ENCODE peak calls at places on chromosomes 3 and 15, in nine cellular contexts. One of them, this sample, is unnamed.

GRCh38 chr3:42654331-42655201 is 1.1 kb downstream of the ZBTB47 start:
- DNase-seq in brain microvascular endothelial cell: no peak
- DNase-seq in colonic mucosa: peak; percentile 53
- DNase-seq in GM20000: peak; percentile 80
- DNase-seq in cardiac muscle cell: peak; percentile 63
- DNase-seq in CD4-positive, alpha-beta T cell: no peak
- DNase-seq in type B pancreatic cell: no peak
- DNase-seq in ovary: peak; percentile 79
- DNase-seq in HFF-Myc: no peak
- DNase-seq in this sample: peak; percentile 77

GRCh38 chr15:59255647-59256380 is 49.2 kb downstream of the LDHAL6B start:
- DNase-seq in CD4-positive, alpha-beta T cell: no peak
- DNase-seq in ovary: no peak
- DNase-seq in brain microvascular endothelial cell: peak; percentile 22
- DNase-seq in HFF-Myc: no peak
- DNase-seq in colonic mucosa: peak; percentile 80
- DNase-seq in cardiac muscle cell: no peak
- DNase-seq in type B pancreatic cell: no peak
- DNase-seq in GM20000: no peak
- DNase-seq in this sample: no peak

GRCh38 chr15:98375513-98376360 is 272.6 kb upstream of the IGF1R start:
- DNase-seq in type B pancreatic cell: no peak
- DNase-seq in HFF-Myc: no peak
- DNase-seq in brain microvascular endothelial cell: no peak
- DNase-seq in CD4-positive, alpha-beta T cell: no peak
- DNase-seq in colonic mucosa: no peak
- DNase-seq in GM20000: no peak
- DNase-seq in ovary: no peak
- DNase-seq in cardiac muscle cell: no peak
- DNase-seq in this sample: no peak

GRCh38 chr3:192482809-192483208 is 244.5 kb downstream of the FGF12 start:
- DNase-seq in type B pancreatic cell: no peak
- DNase-seq in CD4-positive, alpha-beta T cell: no peak
- DNase-seq in colonic mucosa: no peak
- DNase-seq in cardiac muscle cell: peak; percentile 50
- DNase-seq in HFF-Myc: no peak
- DNase-seq in brain microvascular endothelial cell: no peak
- DNase-seq in GM20000: no peak
- DNase-seq in ovary: no peak
- DNase-seq in this sample: no peak

GRCh38 chr15:41438206-41438605 is 21.3 kb downstream of the RTF1 start:
- DNase-seq in CD4-positive, alpha-beta T cell: no peak
- DNase-seq in cardiac muscle cell: no peak
- DNase-seq in ovary: no peak
- DNase-seq in colonic mucosa: no peak
- DNase-seq in HFF-Myc: no peak
- DNase-seq in brain microvascular endothelial cell: peak; percentile 71
- DNase-seq in GM20000: no peak
- DNase-seq in type B pancreatic cell: no peak
- DNase-seq in this sample: no peak

GRCh38 chr3:37171144-37171543 is 3.2 kb downstream of the LRRFIP2 start:
- DNase-seq in type B pancreatic cell: no peak
- DNase-seq in brain microvascular endothelial cell: no peak
- DNase-seq in colonic mucosa: peak; percentile 29
- DNase-seq in cardiac muscle cell: no peak
- DNase-seq in CD4-positive, alpha-beta T cell: no peak
- DNase-seq in ovary: no peak
- DNase-seq in GM20000: no peak
- DNase-seq in HFF-Myc: no peak
- DNase-seq in this sample: no peak

GRCh38 chr3:190585771-190586630 is 72.1 kb downstream of the IL1RAP start:
- DNase-seq in ovary: no peak
- DNase-seq in cardiac muscle cell: peak; percentile 94
- DNase-seq in type B pancreatic cell: no peak
- DNase-seq in brain microvascular endothelial cell: peak; percentile 94
- DNase-seq in GM20000: no peak
- DNase-seq in CD4-positive, alpha-beta T cell: no peak
- DNase-seq in colonic mucosa: no peak
- DNase-seq in HFF-Myc: peak; percentile 63
- DNase-seq in this sample: no peak

GRCh38 chr3:186381424-186382216 is 19.6 kb upstream of the DGKG start:
- DNase-seq in colonic mucosa: peak; percentile 59
- DNase-seq in brain microvascular endothelial cell: no peak
- DNase-seq in type B pancreatic cell: no peak
- DNase-seq in ovary: no peak
- DNase-seq in GM20000: no peak
- DNase-seq in HFF-Myc: no peak
- DNase-seq in CD4-positive, alpha-beta T cell: no peak
- DNase-seq in cardiac muscle cell: no peak
- DNase-seq in this sample: no peak

GRCh38 chr15:54803987-54804386 is 392.8 kb downstream of the RSL24D1 start:
- DNase-seq in ovary: no peak
- DNase-seq in brain microvascular endothelial cell: no peak
- DNase-seq in CD4-positive, alpha-beta T cell: no peak
- DNase-seq in colonic mucosa: no peak
- DNase-seq in HFF-Myc: no peak
- DNase-seq in cardiac muscle cell: no peak
- DNase-seq in type B pancreatic cell: no peak
- DNase-seq in GM20000: no peak
- DNase-seq in this sample: no peak

GRCh38 chr3:177554900-177555759 is 357.8 kb upstream of the TBL1XR1 start:
- DNase-seq in cardiac muscle cell: peak; percentile 83
- DNase-seq in GM20000: no peak
- DNase-seq in type B pancreatic cell: no peak
- DNase-seq in colonic mucosa: peak; percentile 34
- DNase-seq in ovary: no peak
- DNase-seq in brain microvascular endothelial cell: peak; percentile 49
- DNase-seq in HFF-Myc: no peak
- DNase-seq in CD4-positive, alpha-beta T cell: no peak
- DNase-seq in this sample: no peak

GRCh38 chr15:58566029-58566428 is 134.2 kb downstream of the LIPC start:
- DNase-seq in ovary: no peak
- DNase-seq in cardiac muscle cell: no peak
- DNase-seq in HFF-Myc: no peak
- DNase-seq in GM20000: no peak
- DNase-seq in CD4-positive, alpha-beta T cell: no peak
- DNase-seq in type B pancreatic cell: no peak
- DNase-seq in colonic mucosa: peak; percentile 13
- DNase-seq in brain microvascular endothelial cell: no peak
- DNase-seq in this sample: no peak

GRCh38 chr3:125431912-125432587 is 56.9 kb upstream of the ZNF148 start:
- DNase-seq in cardiac muscle cell: peak; percentile 55
- DNase-seq in CD4-positive, alpha-beta T cell: no peak
- DNase-seq in HFF-Myc: no peak
- DNase-seq in colonic mucosa: no peak
- DNase-seq in brain microvascular endothelial cell: peak; percentile 2
- DNase-seq in GM20000: no peak
- DNase-seq in ovary: no peak
- DNase-seq in type B pancreatic cell: no peak
- DNase-seq in this sample: no peak

DNA sequence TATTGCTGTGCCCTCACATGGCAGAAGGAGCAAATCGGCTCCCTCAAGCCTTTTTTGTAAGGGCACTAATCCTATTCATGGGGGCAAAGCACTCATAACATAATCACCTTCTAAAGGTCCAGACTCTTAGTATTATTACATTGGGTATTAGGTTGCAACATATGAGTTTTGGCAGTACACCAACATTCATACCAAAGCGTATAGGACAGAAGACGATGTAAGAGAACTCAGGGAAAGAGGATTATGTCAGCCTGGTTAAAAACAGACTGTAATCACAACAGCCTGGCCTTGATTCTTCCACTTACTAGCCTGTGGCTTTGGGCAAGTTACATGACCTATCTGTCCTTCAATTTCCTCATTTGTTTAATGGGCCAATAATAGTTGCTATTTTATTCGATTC is 828.5 kb upstream of the NECTIN3 start:
- DNase-seq in cardiac muscle cell: peak; percentile 82
- DNase-seq in colonic mucosa: no peak
- DNase-seq in ovary: no peak
- DNase-seq in CD4-positive, alpha-beta T cell: no peak
- DNase-seq in type B pancreatic cell: no peak
- DNase-seq in brain microvascular endothelial cell: peak; percentile 40
- DNase-seq in HFF-Myc: peak; percentile 12
- DNase-seq in GM20000: no peak
- DNase-seq in this sample: no peak
- TF ChIP-seq CTCF in cardiac muscle cell: no peak
- TF ChIP-seq CTCF in colonic mucosa: no peak
- TF ChIP-seq CTCF in ovary: no peak
- TF ChIP-seq CTCF in CD4-positive, alpha-beta T cell: no peak
- TF ChIP-seq CTCF in type B pancreatic cell: no peak
- TF ChIP-seq CTCF in brain microvascular endothelial cell: no peak
- TF ChIP-seq CTCF in HFF-Myc: no peak
- TF ChIP-seq CTCF in GM20000: no peak
- TF ChIP-seq CTCF in this sample: no peak

GRCh38 chr3:72993391-72993790 is 3.2 kb upstream of the PPP4R2 start:
- DNase-seq in CD4-positive, alpha-beta T cell: no peak
- DNase-seq in ovary: no peak
- DNase-seq in type B pancreatic cell: no peak
- DNase-seq in colonic mucosa: no peak
- DNase-seq in brain microvascular endothelial cell: no peak
- DNase-seq in cardiac muscle cell: no peak
- DNase-seq in GM20000: no peak
- DNase-seq in HFF-Myc: no peak
- DNase-seq in this sample: no peak
- TF ChIP-seq CTCF in CD4-positive, alpha-beta T cell: no peak
- TF ChIP-seq CTCF in ovary: no peak
- TF ChIP-seq CTCF in type B pancreatic cell: no peak
- TF ChIP-seq CTCF in colonic mucosa: no peak
- TF ChIP-seq CTCF in brain microvascular endothelial cell: peak; percentile 34
- TF ChIP-seq CTCF in cardiac muscle cell: no peak
- TF ChIP-seq CTCF in GM20000: no peak
- TF ChIP-seq CTCF in HFF-Myc: peak; percentile 10
- TF ChIP-seq CTCF in this sample: no peak

DNA sequence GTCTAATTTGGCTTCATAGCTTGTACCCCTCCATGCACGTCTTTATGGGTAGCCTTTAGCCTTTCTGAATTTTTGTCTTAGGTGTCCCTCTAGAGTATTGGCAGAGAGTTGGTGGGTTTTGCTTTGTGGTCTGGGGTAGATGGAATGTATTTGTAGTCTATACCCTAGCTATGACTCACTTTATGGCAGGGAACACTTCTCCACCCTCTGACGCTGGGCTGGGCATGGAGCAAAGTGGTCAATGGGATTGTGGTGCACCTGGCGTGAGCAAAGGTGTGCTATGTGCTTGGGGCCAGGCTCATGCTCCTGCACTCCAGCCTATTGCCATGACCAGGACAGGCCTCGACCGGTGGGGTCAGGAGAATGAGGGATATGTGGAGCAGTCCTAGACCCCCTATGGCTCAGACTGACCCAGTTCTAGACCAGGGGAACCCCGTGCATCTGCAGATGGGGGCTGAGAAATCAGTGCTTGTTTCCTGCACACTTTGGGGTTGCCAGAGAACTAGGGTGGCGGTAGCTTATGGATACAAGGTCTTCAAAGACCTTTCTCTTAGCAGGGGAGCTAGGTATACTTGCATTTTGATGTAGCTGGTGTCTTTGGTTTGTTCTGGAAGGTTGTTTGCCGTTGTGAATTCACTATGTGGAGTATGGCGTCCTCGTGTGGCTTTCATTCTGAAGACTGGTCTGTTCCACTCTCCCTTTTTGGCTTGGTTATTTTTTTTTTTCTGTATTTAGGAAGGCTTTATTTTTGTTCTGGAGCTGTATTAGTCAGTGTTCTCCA is 49.4 kb upstream of the RPL32 start:
- DNase-seq in CD4-positive, alpha-beta T cell: no peak
- DNase-seq in cardiac muscle cell: no peak
- DNase-seq in colonic mucosa: no peak
- DNase-seq in brain microvascular endothelial cell: no peak
- DNase-seq in ovary: no peak
- DNase-seq in type B pancreatic cell: no peak
- DNase-seq in GM20000: no peak
- DNase-seq in HFF-Myc: no peak
- DNase-seq in this sample: no peak
- TF ChIP-seq CTCF in CD4-positive, alpha-beta T cell: no peak
- TF ChIP-seq CTCF in cardiac muscle cell: no peak
- TF ChIP-seq CTCF in colonic mucosa: no peak
- TF ChIP-seq CTCF in brain microvascular endothelial cell: no peak
- TF ChIP-seq CTCF in ovary: no peak
- TF ChIP-seq CTCF in type B pancreatic cell: no peak
- TF ChIP-seq CTCF in GM20000: no peak
- TF ChIP-seq CTCF in HFF-Myc: no peak
- TF ChIP-seq CTCF in this sample: no peak

DNA sequence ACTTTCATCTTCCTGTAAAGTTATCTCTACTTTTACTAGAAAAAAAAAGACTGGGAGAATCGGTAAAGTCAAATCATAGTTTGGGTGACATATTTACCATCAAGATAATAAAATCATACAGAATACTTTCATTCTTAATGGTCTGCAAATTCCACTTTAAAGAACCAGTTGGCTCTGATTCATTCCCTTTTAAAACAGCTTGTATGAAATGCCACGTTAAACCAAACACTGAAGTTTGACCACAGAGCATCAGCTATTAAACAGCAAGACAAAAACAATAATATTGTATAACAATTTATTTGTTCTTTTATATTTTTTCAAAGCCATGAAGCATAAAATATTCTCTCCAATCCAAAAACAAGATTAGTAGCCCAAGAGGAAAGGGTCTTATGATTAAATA is 100.7 kb downstream of the FBN1 start:
- DNase-seq in CD4-positive, alpha-beta T cell: no peak
- DNase-seq in type B pancreatic cell: no peak
- DNase-seq in cardiac muscle cell: no peak
- DNase-seq in GM20000: no peak
- DNase-seq in ovary: no peak
- DNase-seq in colonic mucosa: no peak
- DNase-seq in brain microvascular endothelial cell: no peak
- DNase-seq in HFF-Myc: no peak
- DNase-seq in this sample: no peak
- TF ChIP-seq CTCF in CD4-positive, alpha-beta T cell: no peak
- TF ChIP-seq CTCF in type B pancreatic cell: no peak
- TF ChIP-seq CTCF in cardiac muscle cell: no peak
- TF ChIP-seq CTCF in GM20000: no peak
- TF ChIP-seq CTCF in ovary: no peak
- TF ChIP-seq CTCF in colonic mucosa: no peak
- TF ChIP-seq CTCF in brain microvascular endothelial cell: no peak
- TF ChIP-seq CTCF in HFF-Myc: no peak
- TF ChIP-seq CTCF in this sample: no peak

GRCh38 chr3:14206548-14207177 is 28.0 kb downstream of the LSM3 start:
- DNase-seq in GM20000: no peak
- DNase-seq in colonic mucosa: no peak
- DNase-seq in ovary: no peak
- DNase-seq in CD4-positive, alpha-beta T cell: no peak
- DNase-seq in cardiac muscle cell: no peak
- DNase-seq in brain microvascular endothelial cell: no peak
- DNase-seq in type B pancreatic cell: no peak
- DNase-seq in HFF-Myc: no peak
- DNase-seq in this sample: peak; percentile 3
- TF ChIP-seq CTCF in GM20000: no peak
- TF ChIP-seq CTCF in colonic mucosa: no peak
- TF ChIP-seq CTCF in ovary: no peak
- TF ChIP-seq CTCF in CD4-positive, alpha-beta T cell: no peak
- TF ChIP-seq CTCF in cardiac muscle cell: no peak
- TF ChIP-seq CTCF in brain microvascular endothelial cell: peak; percentile 27
- TF ChIP-seq CTCF in type B pancreatic cell: no peak
- TF ChIP-seq CTCF in HFF-Myc: no peak
- TF ChIP-seq CTCF in this sample: no peak